ENCODE peak calls at places on chromosomes 5 and 9, in four cellular contexts. L, N, P and E are unnamed samples.

GRCh38 chr9:71004196-71004595 is 117.2 kb downstream of the TRPM3 start:
- DNase-seq in L (no peak), N (no peak), P (no peak), E (no peak)

GRCh38 chr5:175816348-175816747 is 55.0 kb upstream of the CPLX2 start:
- DNase-seq in L (no peak), N (no peak), P (no peak), E (no peak)

GRCh38 chr5:164422400-164422799 is 917.0 kb downstream of the MAT2B start:
- DNase-seq in L (no peak), N (no peak), P (no peak), E (no peak)

GRCh38 chr5:68919988-68920490 is 173.8 kb upstream of the SLC30A5 start:
- DNase-seq in L (no peak), N (no peak), P (no peak), E (no peak)

GRCh38 chr5:117204926-117205869 is 630.6 kb upstream of the SEMA6A start:
- DNase-seq in L (peak; percentile 11), N (no peak), P (no peak), E (no peak)

GRCh38 chr5:103014983-103015382 is 105.0 kb downstream of the GIN1 start:
- DNase-seq in L (no peak), N (no peak), P (no peak), E (no peak)

GRCh38 chr9:78074385-78075291 is 43.0 kb upstream of the GNAQ start:
- DNase-seq in L (no peak), N (no peak), P (peak; percentile 27), E (no peak)

GRCh38 chr5:54159153-54159836 is 151.1 kb downstream of the ARL15 start:
- DNase-seq in L (no peak), N (no peak), P (peak; percentile 72), E (peak; percentile 32)

GRCh38 chr9:132864691-132865090 is 13.4 kb downstream of the AK8 start:
- DNase-seq in L (no peak), N (no peak), P (no peak), E (no peak)

GRCh38 chr5:135859656-135860055 is 25.2 kb downstream of the SLC25A48 start:
- DNase-seq in L (no peak), N (no peak), P (no peak), E (no peak)

GRCh38 chr5:58322453-58322852 is 137.4 kb downstream of the PLK2 start:
- DNase-seq in L (no peak), N (no peak), P (no peak), E (peak; percentile 14)

GRCh38 chr5:120457839-120458507 is 6.1 kb upstream of the PRR16 start:
- DNase-seq in L (no peak), N (peak; percentile 70), P (peak; percentile 52), E (peak; percentile 62)

GRCh38 chr9:134413890-134414731 is 87.9 kb downstream of the RXRA start:
- DNase-seq in L (peak; percentile 76), N (no peak), P (no peak), E (peak; percentile 87)

GRCh38 chr5:176881021-176881749 is 18.0 kb downstream of the HK3 start:
- DNase-seq in L (no peak), N (no peak), P (no peak), E (no peak)

GRCh38 chr5:176878906-176879662 is 20.1 kb downstream of the HK3 start:
- DNase-seq in L (no peak), N (no peak), P (no peak), E (no peak)

GRCh38 chr5:176880393-176881020 is 18.6 kb downstream of the HK3 start:
- DNase-seq in L (no peak), N (no peak), P (no peak), E (no peak)

GRCh38 chr5:176878463-176878862 is 20.7 kb downstream of the HK3 start:
- DNase-seq in L (no peak), N (no peak), P (no peak), E (no peak)

GRCh38 chr5:176879663-176880392 is 19.3 kb downstream of the HK3 start:
- DNase-seq in L (no peak), N (no peak), P (no peak), E (no peak)
- H3K27me3 ChIP-seq in L (no peaks in the 10 kb centered on the region), N (no peaks in the 10 kb centered on the region), P (peaks cover 27% of the 10 kb centered on the region), E (peaks cover 30% of the 10 kb centered on the region)

GRCh38 chr5:403995-404394 is 39.0 kb upstream of the EXOC3 start:
- DNase-seq in L (no peak), N (no peak), P (no peak), E (no peak)
- TF ChIP-seq CTCF in L (no peak), N (no peak), P (no peak), E (no peak)

GRCh38 chr5:9699681-9700080 is 69.5 kb upstream of the TAS2R1 start:
- DNase-seq in L (no peak), N (no peak), P (no peak), E (peak; percentile 22)

GRCh38 chr5:9698849-9699240 is 68.7 kb upstream of the TAS2R1 start:
- DNase-seq in L (no peak), N (no peak), P (no peak), E (no peak)

GRCh38 chr5:9692576-9692975 is 62.4 kb upstream of the TAS2R1 start:
- DNase-seq in L (no peak), N (no peak), P (no peak), E (no peak)

GRCh38 chr5:9698125-9698848 is 68.1 kb upstream of the TAS2R1 start:
- DNase-seq in L (no peak), N (no peak), P (no peak), E (peak; percentile 36)
- H3K4me3 ChIP-seq in L (no peak overlapping the region), N (no peak overlapping the region), P (no peak overlapping the region), E (no peak overlapping the region)

GRCh38 chr5:109959652-109960051 is 269.9 kb downstream of the MAN2A1 start:
- DNase-seq in L (no peak), N (no peak), P (no peak), E (no peak)

GRCh38 chr5:109965634-109966033 is 275.9 kb downstream of the MAN2A1 start:
- DNase-seq in L (no peak), N (no peak), P (no peak), E (no peak)

GRCh38 chr5:109962882-109963603 is 273.3 kb downstream of the MAN2A1 start:
- DNase-seq in L (no peak), N (no peak), P (no peak), E (no peak)

GRCh38 chr5:109961755-109962154 is 272.0 kb downstream of the MAN2A1 start:
- DNase-seq in L (no peak), N (no peak), P (peak; percentile 11), E (no peak)

DNA sequence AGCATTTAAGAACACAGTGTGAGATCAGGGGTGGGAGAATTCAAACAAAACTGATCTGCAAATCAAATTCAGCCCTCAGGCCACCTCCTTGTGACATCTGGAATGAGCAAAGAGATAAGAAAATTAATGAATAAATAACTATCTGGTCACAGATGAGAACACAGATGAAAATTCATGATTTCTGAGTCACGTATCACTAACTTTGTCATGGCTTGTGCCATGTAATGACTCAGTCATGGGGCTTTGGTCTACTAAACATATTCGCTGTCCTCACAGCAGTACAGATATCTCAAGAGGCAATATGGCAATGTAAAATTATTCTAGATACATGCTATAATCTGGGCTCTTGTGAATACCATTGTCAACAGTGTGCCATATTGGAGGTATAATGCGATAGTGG is 274.4 kb downstream of the MAN2A1 start:
- DNase-seq in L (no peak), N (no peak), P (no peak), E (no peak)
- H3K27me3 ChIP-seq in L (no peaks in the 10 kb centered on the region), N (no peaks in the 10 kb centered on the region), P (no peaks in the 10 kb centered on the region), E (no peaks in the 10 kb centered on the region)

DNA sequence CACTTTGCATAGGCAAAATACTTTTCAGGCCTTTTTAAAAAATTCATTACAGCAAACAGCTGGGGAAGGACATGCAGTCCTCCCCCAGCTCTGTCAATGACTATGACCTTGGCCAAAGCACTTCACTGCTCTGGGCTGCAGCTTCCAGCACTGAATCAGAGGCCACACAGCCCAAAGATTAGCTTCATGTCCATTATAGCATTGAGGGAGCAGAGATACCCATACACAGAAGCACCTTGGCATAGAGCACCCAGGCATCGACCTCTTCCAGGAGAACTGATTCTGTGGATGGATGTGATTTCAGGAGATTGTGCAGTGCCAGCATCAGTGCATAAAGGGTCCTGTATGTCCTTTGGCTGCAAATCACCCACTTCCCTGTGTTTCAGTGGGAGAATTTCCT is 241.9 kb downstream of the MARCHF11 start:
- DNase-seq in L (no peak), N (no peak), P (no peak), E (no peak)
- TF ChIP-seq CTCF in L (no peak), N (no peak), P (no peak), E (no peak)

GRCh38 chr9:126915281-126915816 is 767 bp downstream of the RALGPS1 start:
- DNase-seq in L (no peak), N (peak; percentile 81), P (no peak), E (no peak)
- H3K4me3 ChIP-seq in L (peak overlapping the region; percentile 50), N (peak overlapping the region; percentile 66), P (peak overlapping the region; percentile 30), E (no peak overlapping the region)

DNA sequence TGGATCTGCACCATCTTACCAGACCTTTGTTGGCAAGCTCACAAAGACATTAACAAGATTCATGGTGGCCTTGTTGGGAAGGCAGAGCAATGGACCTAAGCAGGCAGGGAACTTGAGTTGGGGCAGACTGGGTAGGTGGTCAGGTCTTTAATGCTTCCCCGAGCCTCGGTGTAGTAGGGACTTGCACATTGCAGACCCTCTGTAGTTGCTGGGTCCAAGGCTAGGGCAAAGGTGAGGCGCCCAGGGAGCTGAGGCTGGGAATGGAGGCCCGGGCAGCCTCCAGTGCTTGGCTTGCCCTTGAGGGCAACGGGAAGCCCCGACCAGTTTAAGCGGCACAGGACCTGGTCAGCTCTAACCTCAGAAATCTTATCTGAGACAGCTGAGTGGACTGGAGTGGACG is 24.1 kb downstream of the NKX2-5 start:
- DNase-seq in L (no peak), N (no peak), P (no peak), E (no peak)
- H3K27me3 ChIP-seq in L (peaks cover 77% of the 10 kb centered on the region), N (no peaks in the 10 kb centered on the region), P (no peaks in the 10 kb centered on the region), E (peaks cover 2% of the 10 kb centered on the region)

DNA sequence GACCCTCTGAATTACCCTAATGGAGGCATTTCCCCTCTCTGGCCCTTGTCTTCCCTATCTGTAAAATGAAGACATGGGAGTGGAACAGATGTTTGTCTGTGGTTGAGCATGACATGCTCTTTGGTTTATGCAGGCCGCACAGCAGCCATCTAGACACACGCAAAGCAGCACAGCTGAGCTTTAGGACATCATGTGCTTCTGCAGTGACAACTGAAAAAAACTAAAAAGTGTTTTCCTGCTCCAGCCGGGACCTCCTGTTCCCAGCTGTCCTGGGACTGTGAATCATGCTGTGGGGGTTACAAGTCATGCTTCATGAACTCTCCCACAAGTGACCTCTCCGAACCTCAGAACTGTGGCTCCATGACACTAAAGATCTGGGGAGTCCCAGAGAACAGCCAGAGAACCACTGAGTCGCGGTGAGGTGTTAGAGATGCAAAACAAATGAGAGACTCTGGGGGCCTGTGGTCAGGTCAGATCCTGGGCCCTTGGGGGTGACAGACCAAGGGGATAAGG is 1.7 kb downstream of the SMIM3 start:
- DNase-seq in L (no peak), N (no peak), P (peak; percentile 85), E (peak; percentile 54)
- TF ChIP-seq CTCF in L (no peak), N (no peak), P (no peak), E (no peak)

GRCh38 chr5:83471405-83472212 is at the start of gene VCAN:
- DNase-seq in L (peak; percentile 59), N (no peak), P (no peak), E (peak; percentile 92)
- H3K4me3 ChIP-seq in L (peak within 1 kb of the TSS; percentile 95), N (peak within 1 kb of the TSS; percentile 53), P (peak within 1 kb of the TSS; percentile 50), E (peak within 1 kb of the TSS; percentile 96)